ENCODE peak calls at places on chromosomes 2 and 18, in six cellular contexts. S, R, T, K, L and H are unnamed samples.

GRCh38 chr2:191593622-191594416 is 84.1 kb upstream of the NABP1 start:
- ATAC-seq in T (no peak), S (no peak), L (no peak), R (no peak), K (no peak), H (no peak)

GRCh38 chr2:143975216-143975615 is 544.7 kb downstream of the ZEB2 start:
- ATAC-seq in S (no peak), T (no peak), R (no peak), K (no peak), L (no peak), H (no peak)

GRCh38 chr2:207501797-207502196 is 28.0 kb upstream of the CREB1 start:
- ATAC-seq in L (no peak), R (no peak), T (no peak), S (peak), K (no peak), H (no peak)

GRCh38 chr2:141207042-141207398 is 923.8 kb downstream of the LRP1B start:
- ATAC-seq in R (no peak), L (no peak), S (no peak), T (no peak), K (no peak), H (no peak)

GRCh38 chr2:43220229-43220981 is 6.0 kb downstream of the ZFP36L2 start:
- ATAC-seq in L (no peak), R (peak), S (no peak), T (no peak), K (no peak), H (no peak)

GRCh38 chr2:175011505-175011904 is 6.3 kb upstream of the CHN1 start:
- ATAC-seq in S (no peak), K (no peak), R (no peak), T (no peak), L (no peak), H (no peak)

GRCh38 chr18:58501033-58501432 is 127.9 kb downstream of the ALPK2 start:
- ATAC-seq in S (no peak), R (no peak), L (no peak), T (no peak), K (no peak), H (no peak)

GRCh38 chr2:28276076-28276618 is 116.5 kb upstream of the FOSL2 start:
- ATAC-seq in K (peak), S (no peak), L (peak), T (peak), R (no peak), H (peak)

GRCh38 chr2:237626813-237627451 is 455 bp upstream of the LRRFIP1 start:
- ATAC-seq in R (peak), L (peak), S (peak), T (peak), K (peak), H (peak)

GRCh38 chr2:112906276-112906675 is 4.7 kb upstream of the IL37 start:
- ATAC-seq in S (no peak), K (no peak), T (no peak), R (no peak), L (no peak), H (no peak)

GRCh38 chr2:162085090-162085891 is 11.3 kb upstream of the DPP4 start:
- ATAC-seq in R (no peak), L (no peak), K (no peak), S (no peak), T (no peak), H (no peak)

GRCh38 chr2:33322099-33322498 is 154.3 kb upstream of the RASGRP3 start:
- ATAC-seq in T (peak), S (peak), R (no peak), K (peak), L (no peak), H (peak)

GRCh38 chr2:223997938-223998337 is 40.7 kb downstream of the MRPL44 start:
- ATAC-seq in L (no peak), S (no peak), R (no peak), K (no peak), T (no peak), H (no peak)

GRCh38 chr2:65292095-65292378 is 64.4 kb downstream of the ACTR2 start:
- ATAC-seq in R (no peak), L (no peak), K (no peak), T (no peak), S (peak), H (no peak)

GRCh38 chr2:81542119-81542518 is 1237.6 kb upstream of the LRRTM1 start:
- ATAC-seq in K (no peak), R (no peak), S (no peak), T (no peak), L (no peak), H (no peak)

GRCh38 chr2:72198532-72199241 is 51.0 kb upstream of the CYP26B1 start:
- ATAC-seq in S (no peak), T (no peak), L (peak), R (no peak), K (peak), H (peak)

GRCh38 chr2:127193164-127193947 is 26.7 kb downstream of the CYP27C1 start:
- ATAC-seq in R (no peak), L (peak), K (no peak), S (peak), T (peak), H (peak)

GRCh38 chr2:176584333-176584732 is 315.1 kb downstream of the MTX2 start:
- ATAC-seq in R (no peak), L (no peak), K (no peak), T (no peak), S (no peak), H (no peak)

GRCh38 chr2:191103793-191104192 is 47.0 kb downstream of the STAT4 start:
- ATAC-seq in S (no peak), R (no peak), K (peak), T (no peak), L (no peak), H (no peak)

GRCh38 chr2:102061286-102061699 is 69.5 kb downstream of the IL1R2 start:
- ATAC-seq in T (no peak), K (no peak), R (no peak), L (no peak), S (no peak), H (no peak)

GRCh38 chr2:112182581-112183034 is 44.4 kb downstream of the FBLN7 start:
- ATAC-seq in K (peak), L (peak), R (peak), T (no peak), S (no peak), H (no peak)

GRCh38 chr2:186883666-186884065 is 34.7 kb upstream of the ZSWIM2 start:
- ATAC-seq in L (no peak), S (no peak), R (no peak), T (no peak), K (no peak), H (no peak)

GRCh38 chr2:203070615-203071547 is 56.2 kb downstream of the NBEAL1 start:
- ATAC-seq in R (no peak), S (no peak), K (peak), T (no peak), L (no peak), H (no peak)

GRCh38 chr2:77939370-77939769 is 417.2 kb upstream of the LRRTM4 start:
- ATAC-seq in S (no peak), L (no peak), K (no peak), T (no peak), R (no peak), H (no peak)

GRCh38 chr2:1584691-1585485 is 159.4 kb downstream of the PXDN start:
- ATAC-seq in S (no peak), K (no peak), L (no peak), R (no peak), T (no peak), H (no peak)

GRCh38 chr2:196234672-196235071 is 63.3 kb upstream of the STK17B start:
- ATAC-seq in T (no peak), R (no peak), K (peak), S (no peak), L (no peak), H (no peak)

GRCh38 chr2:212919238-212919637 is 232.2 kb downstream of the IKZF2 start:
- ATAC-seq in S (no peak), R (no peak), K (no peak), L (no peak), T (peak), H (no peak)

GRCh38 chr18:41162191-41162590 is 792.8 kb upstream of the PIK3C3 start:
- ATAC-seq in K (no peak), L (no peak), S (no peak), T (no peak), R (no peak), H (no peak)

GRCh38 chr2:118249531-118249930 is 161.3 kb downstream of the INSIG2 start:
- ATAC-seq in L (no peak), R (no peak), T (no peak), S (no peak), K (peak), H (no peak)

GRCh38 chr2:219214141-219214540 is 4.6 kb downstream of the ABCB6 start:
- ATAC-seq in K (no peak), L (no peak), T (no peak), R (no peak), S (no peak), H (no peak)